ENCODE peak calls at places on chromosomes 2 and 18, in eight cellular contexts. Z, B, K, F, H, M, S and X are unnamed samples.

GRCh38 chr2:204628926-204629661 is 83.8 kb downstream of the PARD3B start:
- DNase-seq in B (no peak), Z (peak; percentile 26), F (no peak), K (peak; percentile 43), S (no peak), H (peak; percentile 29), M (no peak), X (no peak)

GRCh38 chr2:142008135-142008744 is 122.6 kb downstream of the LRP1B start:
- DNase-seq in H (peak; percentile 19), S (no peak), Z (no peak), B (no peak), F (no peak), M (no peak), K (peak; percentile 31), X (no peak)

GRCh38 chr2:149158957-149159356 is 120.5 kb downstream of the LYPD6B start:
- DNase-seq in Z (no peak), B (no peak), S (no peak), H (no peak), K (no peak), M (no peak), F (no peak), X (no peak)

GRCh38 chr2:70891572-70892356 is 43.9 kb upstream of the ATP6V1B1 start:
- DNase-seq in B (no peak), Z (no peak), M (no peak), S (no peak), H (no peak), F (peak; percentile 19), K (no peak), X (no peak)

GRCh38 chr2:106264203-106264602 is 70.1 kb upstream of the UXS1 start:
- DNase-seq in K (no peak), Z (no peak), B (no peak), M (no peak), F (no peak), S (no peak), H (no peak), X (no peak)

GRCh38 chr2:28224648-28225471 is 167.8 kb upstream of the FOSL2 start:
- DNase-seq in H (peak; percentile 97), F (no peak), B (peak; percentile 49), M (no peak), K (peak; percentile 97), S (peak; percentile 7), Z (peak; percentile 93), X (peak; percentile 64)

GRCh38 chr2:41414486-41415230 is 633.2 kb upstream of the PKDCC start:
- DNase-seq in Z (no peak), H (no peak), B (peak; percentile 65), M (no peak), K (no peak), F (no peak), S (peak; percentile 83), X (peak; percentile 45)

GRCh38 chr2:161104054-161104553 is 56.1 kb upstream of the TANK start:
- DNase-seq in S (no peak), M (no peak), H (no peak), F (no peak), Z (no peak), B (no peak), K (no peak), X (no peak)

GRCh38 chr2:28449489-28450395 is 46.1 kb upstream of the PLB1 start:
- DNase-seq in F (no peak), H (peak; percentile 53), K (peak; percentile 61), S (no peak), B (no peak), Z (peak; percentile 46), M (no peak), X (peak; percentile 85)

GRCh38 chr18:58567453-58568196 is 61.3 kb downstream of the ALPK2 start:
- DNase-seq in M (no peak), F (no peak), S (no peak), B (no peak), Z (peak; percentile 99), K (peak; percentile 98), H (peak; percentile 98), X (peak; percentile 98)

GRCh38 chr2:66748939-66749338 is 314.0 kb downstream of the MEIS1 start:
- DNase-seq in B (no peak), F (no peak), K (no peak), M (no peak), H (no peak), Z (no peak), S (no peak), X (no peak)

GRCh38 chr2:63984606-63985359 is 34.4 kb downstream of the VPS54 start:
- DNase-seq in S (no peak), H (no peak), B (no peak), M (no peak), Z (no peak), K (no peak), F (no peak), X (no peak)

GRCh38 chr2:48734576-48735303 is 20.8 kb downstream of the LHCGR start:
- DNase-seq in K (peak; percentile 36), Z (no peak), S (no peak), F (no peak), H (no peak), B (no peak), M (no peak), X (no peak)

GRCh38 chr2:138846216-138846821 is 66.1 kb upstream of the NXPH2 start:
- DNase-seq in B (no peak), K (peak; percentile 2), M (no peak), F (no peak), S (peak; percentile 50), H (no peak), Z (peak; percentile 7), X (peak; percentile 40)

GRCh38 chr18:37383036-37383788 is 182.4 kb downstream of the CELF4 start:
- DNase-seq in H (no peak), K (no peak), F (no peak), Z (no peak), B (peak; percentile 74), M (no peak), S (no peak), X (no peak)

GRCh38 chr18:24108621-24109020 is 30.2 kb upstream of the CABYR start:
- DNase-seq in Z (no peak), F (no peak), M (no peak), K (no peak), S (no peak), H (no peak), B (no peak), X (no peak)

GRCh38 chr2:240954436-240955305 is 43.7 kb upstream of the SNED1 start:
- DNase-seq in S (no peak), Z (no peak), K (no peak), H (no peak), F (peak; percentile 13), B (peak; percentile 40), M (peak; percentile 27), X (no peak)

DNA sequence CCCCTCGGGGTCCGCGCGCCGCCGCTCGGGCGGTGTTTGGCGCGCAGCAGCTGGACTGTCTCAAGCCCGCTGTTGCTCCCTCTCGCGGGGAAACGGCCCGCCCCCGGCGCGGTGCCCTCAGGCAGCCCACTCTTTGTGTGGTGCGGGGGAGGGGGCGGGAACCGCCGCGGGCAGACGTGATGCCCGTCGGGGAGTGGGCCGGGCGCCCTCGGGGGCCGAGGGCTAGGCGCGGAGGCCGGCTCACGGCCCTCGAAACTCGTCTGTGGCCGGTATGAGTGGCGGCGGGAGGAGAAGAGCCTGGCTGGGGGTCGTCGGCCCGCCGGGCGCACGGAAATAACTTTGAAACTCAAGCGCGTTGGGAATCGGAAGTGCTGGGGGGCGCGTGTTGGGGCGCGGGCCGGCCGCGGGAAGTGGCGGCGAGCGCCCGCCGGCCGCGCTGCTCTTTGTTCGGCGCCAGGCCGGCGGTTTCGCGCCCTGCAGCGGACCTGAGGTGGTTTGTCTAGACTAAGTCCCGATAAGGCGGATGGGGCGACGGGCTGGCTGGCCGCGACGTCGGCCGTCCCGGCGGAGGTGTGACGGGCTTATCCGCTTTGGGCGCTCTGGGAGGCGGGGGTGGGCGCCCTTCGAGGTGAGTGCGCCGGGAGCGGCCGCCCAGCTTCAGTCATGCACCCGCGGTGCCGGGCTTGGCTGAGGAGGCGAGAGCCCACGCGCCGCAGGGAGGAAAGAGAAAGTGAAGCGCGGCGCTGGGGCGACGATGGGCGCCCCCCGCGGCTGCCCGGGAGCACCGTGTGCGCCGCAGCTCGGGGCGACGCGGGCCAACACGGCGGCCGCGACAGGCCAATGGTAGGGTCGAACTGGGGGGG is 679 bp downstream of the PTMA start:
- DNase-seq in F (peak; percentile 50), Z (peak; percentile 31), H (no peak), B (peak; percentile 61), M (peak; percentile 95), S (peak; percentile 64), K (peak; percentile 42), X (no peak)
- TF ChIP-seq CTCF in F (no peak), Z (peak; percentile 27), H (no peak), B (no peak), M (peak; percentile 9), S (no peak), K (no peak), X (peak; percentile 15)

GRCh38 chr18:73691118-73691517 is 456.5 kb downstream of the FBXO15 start:
- DNase-seq in B (no peak), S (no peak), K (peak; percentile 83), H (peak; percentile 78), F (no peak), Z (peak; percentile 95), M (no peak), X (peak; percentile 62)
- H3K4me3 ChIP-seq in B (no peak overlapping the region), S (no peak overlapping the region), K (no peak overlapping the region), H (peak overlapping the region; percentile 36), F (no peak overlapping the region), Z (no peak overlapping the region), M (no peak overlapping the region), X (no peak overlapping the region)

DNA sequence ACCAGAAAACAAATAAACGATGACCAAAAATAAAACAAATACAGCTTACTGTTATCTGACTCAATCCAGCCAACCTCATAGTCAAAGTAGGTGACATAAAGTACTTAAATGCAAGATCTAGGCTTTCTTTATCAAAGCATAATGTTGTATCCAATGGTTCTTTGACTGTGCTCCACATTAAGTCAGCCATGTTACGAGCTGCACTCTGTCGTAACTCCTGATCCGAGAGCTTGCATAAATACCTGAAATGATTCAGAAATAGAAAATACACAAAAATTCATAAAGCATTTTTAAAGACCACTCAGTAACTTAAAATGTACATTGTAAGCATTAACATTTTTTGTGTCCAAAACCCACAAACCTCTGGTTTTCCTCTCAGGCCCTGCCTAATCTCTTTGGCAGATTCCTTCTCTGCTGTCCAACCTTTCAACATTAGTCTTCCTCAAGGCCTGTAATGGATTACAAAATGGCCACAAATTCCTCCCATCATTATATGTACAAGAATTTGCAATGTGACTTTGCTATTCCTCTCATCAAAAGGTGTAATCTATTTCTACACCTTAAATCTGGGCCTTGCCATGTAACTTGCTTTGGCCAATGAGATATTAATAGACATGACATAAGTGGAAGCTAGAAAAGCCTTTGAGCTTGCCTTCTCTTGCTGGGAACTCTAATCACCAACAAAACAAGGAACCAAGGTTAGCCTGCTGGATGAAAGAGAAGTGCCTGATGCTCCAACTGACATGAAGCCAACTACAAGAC is 90.6 kb downstream of the USP34 start:
- DNase-seq in H (peak; percentile 10), K (no peak), M (no peak), Z (peak; percentile 59), S (no peak), B (no peak), F (no peak), X (no peak)
- H3K36me3 ChIP-seq in H (peaks cover 18% of the 10 kb centered on the region), K (no peaks in the 10 kb centered on the region), M (peaks cover 5% of the 10 kb centered on the region), Z (peaks cover 26% of the 10 kb centered on the region), S (peaks cover 27% of the 10 kb centered on the region), B (peaks cover 83% of the 10 kb centered on the region), F (peaks cover 79% of the 10 kb centered on the region), X (peaks cover 8% of the 10 kb centered on the region)

DNA sequence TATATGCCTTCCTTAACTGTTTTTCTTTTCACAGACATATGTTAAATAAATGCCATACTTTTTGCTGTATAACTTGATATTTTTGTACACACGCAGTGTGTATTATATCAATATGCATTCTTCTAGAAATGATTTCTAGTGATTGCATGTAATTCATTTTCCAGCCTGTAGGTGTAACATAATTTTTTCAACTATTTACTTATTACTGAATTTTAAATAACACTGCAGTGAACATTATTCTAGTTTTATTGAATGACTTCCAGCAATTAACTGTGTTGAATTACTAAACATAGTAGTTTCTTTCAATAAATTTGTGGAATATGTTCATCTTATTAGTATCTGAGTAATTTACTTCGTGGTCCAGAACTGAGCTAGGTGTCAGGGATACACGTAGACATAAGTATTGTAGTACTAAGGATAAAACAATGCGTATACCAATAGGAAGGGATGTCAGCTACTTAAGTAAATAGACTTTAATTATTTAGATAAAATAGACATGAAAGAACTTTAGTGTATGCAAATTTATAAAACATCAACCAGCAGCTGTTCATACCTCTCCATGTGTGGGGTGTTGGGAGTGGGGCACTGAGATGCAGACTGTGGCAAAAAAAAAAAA is 28.0 kb downstream of the TANC1 start:
- DNase-seq in Z (no peak), B (no peak), F (no peak), S (no peak), H (no peak), K (no peak), M (no peak), X (no peak)
- TF ChIP-seq CTCF in Z (peak; percentile 34), B (peak; percentile 64), F (no peak), S (peak; percentile 48), H (peak; percentile 26), K (no peak), M (no peak), X (no peak)